ENCODE peak calls at places on chromosomes 4 and X, in eight cellular contexts. Y is cardiac muscle cell; A is activated CD8-positive, alpha-beta memory T cell treated with anti-CD3 and anti-CD28 coated beads, Interleukin-2, amount 50 U/mL, for 48 hours; M is left ventricle myocardium superior; G is CD4-positive, CD25-positive, alpha-beta regulatory T cell; O is GM12891; N is mucosa of gallbladder; L is bronchial epithelial cell. F is an unnamed sample.

GRCh38 chr4:86608757-86609375 is 14.8 kb downstream of the PTPN13 start:
- DNase-seq in N (no peak), Y (no peak), O (no peak), A (no peak), M (no peak), L (no peak), G (no peak), F (no peak)

GRCh38 chr4:5884804-5885203 is 8.1 kb downstream of the CRMP1 start:
- DNase-seq in M (no peak), Y (no peak), G (no peak), L (no peak), O (no peak), A (no peak), N (no peak), F (no peak)

GRCh38 chr4:153472122-153473037 is 6.2 kb downstream of the TMEM131L start:
- DNase-seq in M (no peak), G (no peak), N (no peak), O (no peak), L (no peak), Y (no peak), A (no peak), F (no peak)

GRCh38 chrX:78199851-78200250 is 60.4 kb upstream of the TAF9B start:
- DNase-seq in O (no peak), M (no peak), G (no peak), N (no peak), A (no peak), L (peak), Y (peak), F (no peak)

GRCh38 chr4:55321707-55322264 is 24.3 kb upstream of the SRD5A3 start:
- DNase-seq in N (peak), L (peak), O (no peak), M (peak), A (peak), G (no peak), Y (peak), F (peak)

GRCh38 chr4:129362685-129363274 is 266.8 kb downstream of the C4orf33 start:
- DNase-seq in G (peak), O (peak), M (peak), N (peak), A (peak), L (peak), Y (peak), F (no peak)

GRCh38 chrX:38859602-38860001 is 58.3 kb downstream of the MID1IP1 start:
- DNase-seq in Y (peak), G (no peak), O (no peak), A (no peak), N (no peak), M (no peak), L (peak), F (no peak)

GRCh38 chr4:150217192-150217591 is 138.9 kb downstream of the DCLK2 start:
- DNase-seq in O (no peak), G (no peak), M (no peak), A (no peak), L (peak), Y (peak), N (no peak), F (no peak)

GRCh38 chr4:178958725-178959440 is 1516.6 kb upstream of the AGA start:
- DNase-seq in M (no peak), L (no peak), G (no peak), O (no peak), A (no peak), N (no peak), Y (no peak), F (no peak)

GRCh38 chr4:98996056-98996941 is 778 bp downstream of the METAP1 start:
- DNase-seq in A (no peak), Y (peak), L (peak), M (no peak), N (no peak), O (peak), G (no peak), F (no peak)

GRCh38 chr4:77203380-77204197 is 46.6 kb downstream of the CCNG2 start:
- DNase-seq in L (peak), O (peak), G (peak), M (peak), A (peak), N (peak), Y (peak), F (peak)

GRCh38 chr4:69532125-69532524 is 36.4 kb upstream of the UGT2B4 start:
- DNase-seq in O (no peak), L (no peak), A (no peak), Y (no peak), G (no peak), N (no peak), M (no peak), F (no peak)